ENCODE peak calls at places on chromosomes 3 and 15, in ten cellular contexts. One of them, this sample, is unnamed.

GRCh38 chr15:52427804-52428203 is 100.9 kb downstream of the MYO5A start:
- DNase-seq in neural progenitor cell: peak; percentile 53
- DNase-seq in brain microvascular endothelial cell: peak; percentile 89
- DNase-seq in breast epithelium: no peak
- DNase-seq in tibial artery: peak; percentile 48
- DNase-seq in aorta: no peak
- DNase-seq in fibroblast of lung: peak; percentile 95
- DNase-seq in pancreas: no peak
- DNase-seq in right lobe of liver: no peak
- DNase-seq in IMR-90: peak; percentile 86
- DNase-seq in this sample: no peak

GRCh38 chr15:27783668-27784067 is 315.4 kb downstream of the OCA2 start:
- DNase-seq in IMR-90: no peak
- DNase-seq in breast epithelium: no peak
- DNase-seq in pancreas: no peak
- DNase-seq in neural progenitor cell: no peak
- DNase-seq in aorta: no peak
- DNase-seq in fibroblast of lung: no peak
- DNase-seq in brain microvascular endothelial cell: no peak
- DNase-seq in tibial artery: no peak
- DNase-seq in right lobe of liver: no peak
- DNase-seq in this sample: no peak

GRCh38 chr15:89948796-89949195 is 36.0 kb upstream of the ARPIN start:
- DNase-seq in fibroblast of lung: no peak
- DNase-seq in neural progenitor cell: no peak
- DNase-seq in right lobe of liver: no peak
- DNase-seq in aorta: no peak
- DNase-seq in pancreas: no peak
- DNase-seq in tibial artery: no peak
- DNase-seq in breast epithelium: no peak
- DNase-seq in IMR-90: no peak
- DNase-seq in brain microvascular endothelial cell: no peak
- DNase-seq in this sample: no peak

GRCh38 chr15:43828061-43828657 is 1.4 kb downstream of the WDR76 start:
- DNase-seq in right lobe of liver: no peak
- DNase-seq in IMR-90: peak; percentile 19
- DNase-seq in aorta: no peak
- DNase-seq in neural progenitor cell: peak; percentile 5
- DNase-seq in pancreas: no peak
- DNase-seq in brain microvascular endothelial cell: no peak
- DNase-seq in tibial artery: no peak
- DNase-seq in fibroblast of lung: no peak
- DNase-seq in breast epithelium: no peak
- DNase-seq in this sample: no peak

GRCh38 chr3:163605915-163606314 is 1472.4 kb downstream of the SI start:
- DNase-seq in right lobe of liver: no peak
- DNase-seq in breast epithelium: no peak
- DNase-seq in neural progenitor cell: no peak
- DNase-seq in IMR-90: no peak
- DNase-seq in pancreas: no peak
- DNase-seq in brain microvascular endothelial cell: peak; percentile 33
- DNase-seq in tibial artery: no peak
- DNase-seq in aorta: no peak
- DNase-seq in fibroblast of lung: no peak
- DNase-seq in this sample: peak; percentile 12

GRCh38 chr3:9435320-9435719 is 37.9 kb downstream of the SETD5 start:
- DNase-seq in neural progenitor cell: no peak
- DNase-seq in brain microvascular endothelial cell: no peak
- DNase-seq in aorta: no peak
- DNase-seq in right lobe of liver: no peak
- DNase-seq in tibial artery: no peak
- DNase-seq in IMR-90: peak; percentile 70
- DNase-seq in fibroblast of lung: no peak
- DNase-seq in breast epithelium: no peak
- DNase-seq in pancreas: no peak
- DNase-seq in this sample: no peak

GRCh38 chr3:184233127-184233843 is 3.9 kb downstream of the VWA5B2 start:
- DNase-seq in right lobe of liver: no peak
- DNase-seq in neural progenitor cell: no peak
- DNase-seq in IMR-90: no peak
- DNase-seq in aorta: no peak
- DNase-seq in brain microvascular endothelial cell: no peak
- DNase-seq in breast epithelium: no peak
- DNase-seq in tibial artery: no peak
- DNase-seq in fibroblast of lung: no peak
- DNase-seq in pancreas: no peak
- DNase-seq in this sample: no peak

GRCh38 chr3:11476814-11477213 is 166.9 kb downstream of the VGLL4 start:
- DNase-seq in IMR-90: no peak
- DNase-seq in fibroblast of lung: no peak
- DNase-seq in neural progenitor cell: no peak
- DNase-seq in tibial artery: no peak
- DNase-seq in aorta: no peak
- DNase-seq in breast epithelium: no peak
- DNase-seq in brain microvascular endothelial cell: no peak
- DNase-seq in right lobe of liver: no peak
- DNase-seq in pancreas: no peak
- DNase-seq in this sample: no peak

GRCh38 chr3:31483776-31484175 is 48.9 kb upstream of the STT3B start:
- DNase-seq in breast epithelium: no peak
- DNase-seq in aorta: no peak
- DNase-seq in pancreas: no peak
- DNase-seq in tibial artery: no peak
- DNase-seq in IMR-90: no peak
- DNase-seq in neural progenitor cell: no peak
- DNase-seq in fibroblast of lung: no peak
- DNase-seq in right lobe of liver: no peak
- DNase-seq in brain microvascular endothelial cell: no peak
- DNase-seq in this sample: no peak

GRCh38 chr15:30872341-30872748 is 31.4 kb upstream of the FAN1 start:
- DNase-seq in brain microvascular endothelial cell: peak; percentile 12
- DNase-seq in aorta: no peak
- DNase-seq in right lobe of liver: no peak
- DNase-seq in fibroblast of lung: no peak
- DNase-seq in pancreas: no peak
- DNase-seq in tibial artery: no peak
- DNase-seq in breast epithelium: no peak
- DNase-seq in neural progenitor cell: no peak
- DNase-seq in IMR-90: peak; percentile 61
- DNase-seq in this sample: no peak

GRCh38 chr3:46017720-46018119 is 9.6 kb downstream of the XCR1 start:
- DNase-seq in tibial artery: no peak
- DNase-seq in IMR-90: no peak
- DNase-seq in neural progenitor cell: no peak
- DNase-seq in pancreas: no peak
- DNase-seq in brain microvascular endothelial cell: no peak
- DNase-seq in breast epithelium: no peak
- DNase-seq in right lobe of liver: no peak
- DNase-seq in fibroblast of lung: peak; percentile 3
- DNase-seq in aorta: no peak
- DNase-seq in this sample: no peak

GRCh38 chr3:178270838-178271237 is 265.4 kb upstream of the KCNMB2 start:
- DNase-seq in breast epithelium: no peak
- DNase-seq in aorta: no peak
- DNase-seq in IMR-90: peak; percentile 25
- DNase-seq in brain microvascular endothelial cell: no peak
- DNase-seq in right lobe of liver: no peak
- DNase-seq in fibroblast of lung: peak; percentile 19
- DNase-seq in tibial artery: no peak
- DNase-seq in pancreas: no peak
- DNase-seq in neural progenitor cell: no peak
- DNase-seq in this sample: no peak

GRCh38 chr15:100794008-100794407 is 85.6 kb upstream of the ALDH1A3 start:
- DNase-seq in pancreas: no peak
- DNase-seq in tibial artery: no peak
- DNase-seq in brain microvascular endothelial cell: no peak
- DNase-seq in right lobe of liver: no peak
- DNase-seq in IMR-90: no peak
- DNase-seq in aorta: no peak
- DNase-seq in fibroblast of lung: no peak
- DNase-seq in breast epithelium: no peak
- DNase-seq in neural progenitor cell: no peak
- DNase-seq in this sample: no peak

GRCh38 chr3:31903686-31904431 is 77.2 kb downstream of the OSBPL10 start:
- DNase-seq in tibial artery: no peak
- DNase-seq in neural progenitor cell: no peak
- DNase-seq in IMR-90: no peak
- DNase-seq in breast epithelium: no peak
- DNase-seq in right lobe of liver: no peak
- DNase-seq in aorta: no peak
- DNase-seq in pancreas: no peak
- DNase-seq in fibroblast of lung: no peak
- DNase-seq in brain microvascular endothelial cell: no peak
- DNase-seq in this sample: peak; percentile 63

GRCh38 chr3:187753516-187753915 is 8.2 kb upstream of the BCL6 start:
- DNase-seq in brain microvascular endothelial cell: no peak
- DNase-seq in pancreas: no peak
- DNase-seq in neural progenitor cell: no peak
- DNase-seq in fibroblast of lung: no peak
- DNase-seq in right lobe of liver: no peak
- DNase-seq in IMR-90: no peak
- DNase-seq in breast epithelium: no peak
- DNase-seq in aorta: no peak
- DNase-seq in tibial artery: no peak
- DNase-seq in this sample: no peak

GRCh38 chr15:78241017-78241416 is 6.7 kb upstream of the ACSBG1 start:
- DNase-seq in right lobe of liver: peak; percentile 87
- DNase-seq in neural progenitor cell: peak; percentile 83
- DNase-seq in fibroblast of lung: peak; percentile 47
- DNase-seq in IMR-90: peak; percentile 59
- DNase-seq in pancreas: peak; percentile 91
- DNase-seq in brain microvascular endothelial cell: peak; percentile 77
- DNase-seq in aorta: peak; percentile 96
- DNase-seq in breast epithelium: peak; percentile 86
- DNase-seq in tibial artery: peak; percentile 83
- DNase-seq in this sample: no peak

DNA sequence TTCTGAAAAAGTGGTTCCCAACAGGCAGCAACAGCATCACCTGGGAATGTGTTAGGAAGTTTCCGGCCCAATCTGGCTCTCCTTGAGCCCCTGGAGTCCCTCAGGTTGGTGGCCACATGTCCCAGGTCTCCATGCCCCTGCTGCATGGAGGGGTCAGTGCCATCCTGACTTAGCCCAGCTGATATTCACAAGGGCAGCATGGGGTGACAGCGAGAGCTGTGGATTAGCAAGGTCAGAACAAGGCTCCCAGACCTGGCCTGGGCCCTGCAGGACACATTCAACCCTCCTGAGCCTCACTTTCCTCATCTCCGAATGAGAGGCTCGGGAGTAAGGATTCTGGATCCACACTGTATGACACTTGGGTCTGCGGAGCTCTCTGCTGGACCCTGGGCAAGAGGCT is 243.8 kb upstream of the TLE3 start:
- DNase-seq in fibroblast of lung: no peak
- DNase-seq in IMR-90: no peak
- DNase-seq in breast epithelium: no peak
- DNase-seq in pancreas: peak; percentile 2
- DNase-seq in aorta: no peak
- DNase-seq in right lobe of liver: no peak
- DNase-seq in tibial artery: no peak
- DNase-seq in brain microvascular endothelial cell: no peak
- DNase-seq in neural progenitor cell: no peak
- DNase-seq in this sample: no peak
- H3K27ac ChIP-seq in fibroblast of lung: no peak overlapping the region
- H3K27ac ChIP-seq in IMR-90: no peak overlapping the region
- H3K27ac ChIP-seq in breast epithelium: no peak overlapping the region
- H3K27ac ChIP-seq in pancreas: no peak overlapping the region
- H3K27ac ChIP-seq in aorta: no peak overlapping the region
- H3K27ac ChIP-seq in right lobe of liver: no peak overlapping the region
- H3K27ac ChIP-seq in tibial artery: no peak overlapping the region
- H3K27ac ChIP-seq in brain microvascular endothelial cell: no peak overlapping the region
- H3K27ac ChIP-seq in neural progenitor cell: no peak overlapping the region
- H3K27ac ChIP-seq in this sample: no peak overlapping the region

GRCh38 chr3:127718916-127719290 is 46.2 kb downstream of the ABTB1 start:
- DNase-seq in right lobe of liver: peak; percentile 15
- DNase-seq in fibroblast of lung: no peak
- DNase-seq in tibial artery: no peak
- DNase-seq in breast epithelium: no peak
- DNase-seq in neural progenitor cell: no peak
- DNase-seq in brain microvascular endothelial cell: no peak
- DNase-seq in IMR-90: no peak
- DNase-seq in pancreas: no peak
- DNase-seq in aorta: no peak
- DNase-seq in this sample: no peak
- H3K27ac ChIP-seq in right lobe of liver: no peak overlapping the region
- H3K27ac ChIP-seq in fibroblast of lung: no peak overlapping the region
- H3K27ac ChIP-seq in tibial artery: no peak overlapping the region
- H3K27ac ChIP-seq in breast epithelium: no peak overlapping the region
- H3K27ac ChIP-seq in neural progenitor cell: no peak overlapping the region
- H3K27ac ChIP-seq in brain microvascular endothelial cell: no peak overlapping the region
- H3K27ac ChIP-seq in IMR-90: no peak overlapping the region
- H3K27ac ChIP-seq in pancreas: no peak overlapping the region
- H3K27ac ChIP-seq in aorta: no peak overlapping the region
- H3K27ac ChIP-seq in this sample: no peak overlapping the region

DNA sequence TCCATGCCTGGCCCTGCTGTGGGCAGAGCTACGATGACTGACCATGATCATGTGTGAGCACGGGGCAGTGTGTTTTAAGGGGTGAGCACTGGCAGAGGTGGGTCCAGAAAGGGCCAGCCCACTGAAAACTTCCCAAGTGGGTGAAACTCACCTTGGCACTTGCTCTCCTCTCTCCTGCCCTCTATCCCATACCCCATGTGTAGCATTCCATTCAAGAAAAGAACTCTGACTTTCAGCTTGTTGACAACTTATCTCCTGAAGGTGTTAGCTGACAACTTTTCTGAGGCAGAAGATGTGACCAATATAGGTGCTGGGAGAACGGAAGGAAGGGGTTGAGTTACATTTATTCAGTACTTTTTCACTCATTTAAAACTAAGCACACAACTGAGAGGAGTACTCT is 305.2 kb downstream of the RORA start:
- DNase-seq in neural progenitor cell: no peak
- DNase-seq in breast epithelium: no peak
- DNase-seq in pancreas: no peak
- DNase-seq in fibroblast of lung: no peak
- DNase-seq in aorta: no peak
- DNase-seq in right lobe of liver: no peak
- DNase-seq in IMR-90: no peak
- DNase-seq in tibial artery: no peak
- DNase-seq in brain microvascular endothelial cell: no peak
- DNase-seq in this sample: no peak
- H3K27ac ChIP-seq in neural progenitor cell: no peak overlapping the region
- H3K27ac ChIP-seq in breast epithelium: no peak overlapping the region
- H3K27ac ChIP-seq in pancreas: no peak overlapping the region
- H3K27ac ChIP-seq in fibroblast of lung: no peak overlapping the region
- H3K27ac ChIP-seq in aorta: no peak overlapping the region
- H3K27ac ChIP-seq in right lobe of liver: no peak overlapping the region
- H3K27ac ChIP-seq in IMR-90: no peak overlapping the region
- H3K27ac ChIP-seq in tibial artery: no peak overlapping the region
- H3K27ac ChIP-seq in brain microvascular endothelial cell: no peak overlapping the region
- H3K27ac ChIP-seq in this sample: no peak overlapping the region

DNA sequence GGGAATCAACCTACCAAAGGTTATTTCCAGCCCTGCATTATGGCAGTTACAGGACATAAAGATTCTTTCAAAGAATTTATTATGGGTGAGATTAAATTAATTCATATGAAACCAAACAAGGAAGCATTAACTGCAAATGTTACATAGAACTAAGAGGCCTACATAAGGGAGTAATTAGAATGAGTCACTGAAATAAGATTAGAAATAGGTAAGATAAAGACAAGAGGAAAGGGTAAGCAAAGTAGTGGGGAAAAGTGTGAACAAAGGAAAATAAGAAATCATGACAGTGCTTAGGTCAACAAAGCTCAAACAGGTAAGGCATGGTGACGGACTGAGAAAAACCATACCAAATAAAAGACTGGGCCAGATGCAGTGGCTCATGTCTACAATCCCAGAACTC is 74.3 kb downstream of the SETD2 start:
- DNase-seq in right lobe of liver: no peak
- DNase-seq in tibial artery: no peak
- DNase-seq in aorta: no peak
- DNase-seq in IMR-90: no peak
- DNase-seq in fibroblast of lung: no peak
- DNase-seq in breast epithelium: no peak
- DNase-seq in pancreas: no peak
- DNase-seq in neural progenitor cell: no peak
- DNase-seq in brain microvascular endothelial cell: no peak
- DNase-seq in this sample: no peak
- H3K27ac ChIP-seq in right lobe of liver: no peak overlapping the region
- H3K27ac ChIP-seq in tibial artery: no peak overlapping the region
- H3K27ac ChIP-seq in aorta: no peak overlapping the region
- H3K27ac ChIP-seq in IMR-90: no peak overlapping the region
- H3K27ac ChIP-seq in fibroblast of lung: no peak overlapping the region
- H3K27ac ChIP-seq in breast epithelium: no peak overlapping the region
- H3K27ac ChIP-seq in pancreas: no peak overlapping the region
- H3K27ac ChIP-seq in neural progenitor cell: no peak overlapping the region
- H3K27ac ChIP-seq in brain microvascular endothelial cell: no peak overlapping the region
- H3K27ac ChIP-seq in this sample: no peak overlapping the region